ENCODE peak calls at places on chromosomes 3 and 15, in eight cellular contexts. X, Y, F, M, L, J, Q and T are unnamed samples. For H3K4me1, the result is how much of the 10 kb centered on the place peaks cover.

GRCh38 chr15:60370804-60371700 is 26.7 kb downstream of the ANXA2 start:
- DNase-seq in M (peak), L (peak), Q (no peak), Y (peak), X (peak), J (peak), F (no peak), T (peak)

GRCh38 chr3:149657796-149658443 is at the start of gene WWTR1:
- DNase-seq in X (peak), Q (peak), L (peak), F (peak), J (peak), Y (peak), M (peak), T (peak)

GRCh38 chr3:63763156-63763555 is 55.9 kb upstream of the C3orf49 start:
- DNase-seq in L (no peak), Q (no peak), X (no peak), M (no peak), J (no peak), F (no peak), Y (no peak), T (no peak)

GRCh38 chr3:121916189-121916588 is 22.0 kb downstream of the SLC15A2 start:
- DNase-seq in Q (no peak), F (no peak), M (no peak), J (no peak), Y (no peak), L (no peak), X (no peak), T (no peak)

GRCh38 chr3:171470714-171471227 is 10.6 kb upstream of the TNIK start:
- DNase-seq in J (no peak), L (no peak), Q (no peak), M (no peak), X (no peak), F (no peak), Y (no peak), T (no peak)

GRCh38 chr15:51004103-51004536 is 90.6 kb downstream of the TNFAIP8L3 start:
- DNase-seq in J (peak), L (no peak), M (no peak), F (no peak), Q (no peak), X (peak), Y (no peak), T (no peak)

GRCh38 chr15:80891006-80891405 is 98.6 kb downstream of the MESD start:
- DNase-seq in L (no peak), F (no peak), Q (no peak), J (no peak), M (no peak), X (no peak), Y (no peak), T (no peak)

GRCh38 chr15:40618023-40618422 is 24.0 kb downstream of the KNL1 start:
- DNase-seq in J (no peak), X (no peak), Q (no peak), M (no peak), F (no peak), Y (no peak), L (no peak), T (no peak)

GRCh38 chr3:152557302-152557999 is 277.5 kb upstream of the P2RY1 start:
- DNase-seq in F (no peak), Y (no peak), J (no peak), M (no peak), L (no peak), X (no peak), Q (no peak), T (no peak)

GRCh38 chr3:170180107-170180951 is 1.2 kb downstream of the PHC3 start:
- DNase-seq in Y (no peak), J (peak), Q (no peak), L (no peak), M (no peak), X (peak), F (no peak), T (peak)

GRCh38 chr3:167350245-167350862 is 29.7 kb downstream of the ZBBX start:
- DNase-seq in L (no peak), Q (no peak), M (no peak), J (peak), F (no peak), X (no peak), Y (no peak), T (no peak)

GRCh38 chr15:90091156-90091931 is 10.9 kb downstream of the IDH2 start:
- DNase-seq in J (no peak), M (no peak), Y (no peak), F (no peak), Q (no peak), X (no peak), L (no peak), T (no peak)

GRCh38 chr15:70447511-70447910 is 315.8 kb downstream of the UACA start:
- DNase-seq in Y (no peak), J (no peak), Q (no peak), L (no peak), F (no peak), M (no peak), X (no peak), T (no peak)

GRCh38 chr15:64897345-64897985 is 14.2 kb upstream of the ANKDD1A start:
- DNase-seq in J (peak), F (no peak), Y (peak), L (peak), Q (peak), M (peak), X (peak), T (peak)

GRCh38 chr15:75200391-75200764 is 1.3 kb upstream of the C15orf39 start:
- DNase-seq in X (no peak), Y (no peak), L (no peak), J (no peak), F (no peak), M (no peak), Q (no peak), T (no peak)

GRCh38 chr3:151169700-151170224 is 33.3 kb downstream of the GPR171 start:
- DNase-seq in Q (peak), X (no peak), J (no peak), Y (peak), F (no peak), L (no peak), M (peak), T (peak)

GRCh38 chr3:155252535-155252934 is 40.9 kb downstream of the STRIT1 start:
- DNase-seq in X (peak), J (no peak), Q (no peak), L (no peak), F (no peak), M (no peak), Y (no peak), T (no peak)

GRCh38 chr3:78516437-78516836 is 1251.4 kb downstream of the ROBO1 start:
- DNase-seq in J (no peak), X (no peak), L (no peak), F (no peak), M (no peak), Y (no peak), Q (no peak), T (no peak)

GRCh38 chr3:14849831-14850230 is 31.1 kb downstream of the FGD5 start:
- DNase-seq in F (no peak), X (no peak), Q (no peak), Y (peak), L (no peak), M (no peak), J (no peak), T (no peak)

GRCh38 chr3:174216948-174217718 is 642.0 kb upstream of the NAALADL2 start:
- DNase-seq in L (no peak), Y (no peak), X (no peak), J (no peak), M (no peak), Q (no peak), F (no peak), T (no peak)
- H3K4me1 ChIP-seq in L (under half), Y (under half), X (under half), J (under half), M (under half), Q (under half), F (under half), T (under half)

GRCh38 chr3:57788624-57789018 is 32.5 kb downstream of the SLMAP start:
- DNase-seq in J (no peak), X (no peak), L (no peak), F (no peak), Q (no peak), Y (no peak), M (no peak), T (no peak)
- H3K27ac ChIP-seq in J (no peak), X (no peak), L (no peak), F (no peak), Q (no peak), Y (no peak), M (no peak), T (peak)

DNA sequence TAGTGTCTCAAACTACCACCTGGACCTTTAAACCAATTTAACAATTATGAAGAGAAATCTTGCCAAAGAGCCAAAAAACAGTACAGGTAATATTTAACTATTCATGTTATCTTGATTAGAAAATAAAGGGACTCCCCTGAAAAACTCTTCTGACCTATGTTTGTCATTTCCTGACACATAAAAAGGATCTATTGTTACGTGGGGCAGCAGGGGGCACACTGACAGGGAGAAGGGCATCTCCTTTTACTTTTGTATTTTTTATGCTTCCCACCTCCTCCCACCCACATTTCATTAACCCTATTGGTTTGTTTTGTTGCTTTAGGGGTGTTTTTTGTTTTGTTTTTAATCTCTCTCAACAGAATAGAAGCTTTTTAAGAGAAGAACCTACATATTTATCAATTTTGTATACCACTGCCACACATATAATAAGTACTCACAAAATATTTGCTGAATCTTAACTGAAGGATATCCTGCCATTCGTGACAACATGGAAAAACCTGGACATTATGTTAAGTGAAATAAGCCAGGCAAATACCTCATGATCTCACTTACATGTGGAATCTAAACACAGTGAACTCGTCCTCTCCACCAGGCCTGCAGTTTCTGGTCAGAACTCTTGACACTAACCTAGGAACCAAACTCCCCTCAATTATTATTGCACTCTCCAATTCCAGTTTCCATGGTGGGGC is 17.7 kb downstream of the STAG1 start:
- DNase-seq in Y (no peak), Q (no peak), J (no peak), L (no peak), X (no peak), F (no peak), M (no peak), T (no peak)
- TF ChIP-seq CTCF in Y (no peak), Q (no peak), J (no peak), L (no peak), X (no peak), F (no peak), M (no peak), T (no peak)

GRCh38 chr15:77604973-77605372 is 27.7 kb downstream of the LINGO1 start:
- DNase-seq in X (no peak), F (no peak), J (no peak), Y (no peak), Q (no peak), L (no peak), M (no peak), T (no peak)

GRCh38 chr15:77607894-77608261 is 24.8 kb downstream of the LINGO1 start:
- DNase-seq in L (no peak), Y (no peak), X (no peak), M (no peak), Q (no peak), F (no peak), J (no peak), T (no peak)

GRCh38 chr15:77605582-77605981 is 27.1 kb downstream of the LINGO1 start:
- DNase-seq in Y (no peak), F (no peak), X (no peak), L (no peak), M (no peak), Q (no peak), J (no peak), T (no peak)

GRCh38 chr15:77607111-77607893 is 25.4 kb downstream of the LINGO1 start:
- DNase-seq in F (no peak), L (no peak), J (no peak), M (no peak), Q (no peak), Y (peak), X (peak), T (no peak)

DNA sequence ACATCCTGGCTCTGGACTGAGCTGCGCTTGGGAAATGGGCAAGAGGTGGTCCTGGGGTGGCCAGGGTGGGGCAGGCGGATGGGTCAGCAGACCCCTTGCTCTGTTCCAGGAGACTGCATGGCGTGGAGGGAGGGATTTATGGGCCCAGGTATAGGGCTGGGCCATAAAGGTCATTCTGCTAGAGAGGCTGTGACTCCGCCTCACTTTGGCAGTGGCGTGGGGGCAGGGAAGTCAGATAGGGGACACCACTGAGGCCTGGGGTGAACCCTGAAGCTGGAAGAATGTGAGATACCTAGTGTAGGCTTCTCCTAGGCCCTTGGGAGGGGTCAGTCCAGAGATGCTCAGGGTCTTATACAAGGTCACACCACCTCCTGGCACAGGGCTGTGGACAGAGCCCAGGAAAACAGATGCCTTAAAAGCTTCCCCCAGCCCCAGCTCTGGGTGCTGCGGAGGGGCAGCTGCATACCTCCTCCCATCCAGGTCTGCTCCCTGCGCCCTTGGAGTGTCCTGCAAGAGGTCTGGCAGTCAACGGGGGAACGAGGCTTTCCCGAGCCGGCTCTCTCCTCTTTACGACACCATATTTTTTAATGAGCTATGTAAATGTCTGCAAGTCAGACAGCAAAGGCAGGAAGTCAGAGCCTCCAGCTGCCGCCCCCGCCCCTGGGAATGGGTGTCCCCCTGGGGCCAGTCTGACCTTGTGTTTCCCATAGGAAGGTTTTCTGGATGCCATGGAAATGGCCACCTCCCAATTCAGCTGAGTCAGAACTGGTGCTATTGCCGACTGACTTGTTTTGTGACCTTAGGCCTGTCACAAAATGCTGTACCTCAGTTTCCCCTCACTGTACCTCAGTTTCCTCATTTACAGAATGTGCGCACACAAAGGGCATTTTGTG is 26.3 kb downstream of the LINGO1 start:
- DNase-seq in Q (no peak), L (no peak), M (no peak), F (no peak), Y (peak), X (peak), J (no peak), T (no peak)
- H3K4me1 ChIP-seq in Q (under half), L (under half), M (under half), F (under half), Y (under half), X (under half), J (under half), T (under half)

GRCh38 chr3:194120789-194121770 is 14.9 kb upstream of the HES1 start:
- DNase-seq in X (no peak), M (no peak), F (no peak), Q (no peak), L (no peak), J (no peak), Y (no peak), T (no peak)
- H3K27ac ChIP-seq in X (no peak), M (no peak), F (no peak), Q (no peak), L (no peak), J (no peak), Y (no peak), T (no peak)

GRCh38 chr3:112143251-112143650 is 10.2 kb upstream of the GCSAM start:
- DNase-seq in L (no peak), M (no peak), Y (no peak), F (no peak), J (no peak), Q (no peak), X (no peak), T (no peak)
- TF ChIP-seq CTCF in L (no peak), M (no peak), Y (no peak), F (no peak), J (no peak), Q (no peak), X (no peak), T (no peak)

GRCh38 chr3:69097407-69098086 is 12.8 kb downstream of the ARL6IP5 start:
- DNase-seq in L (no peak), F (no peak), J (no peak), X (no peak), Y (no peak), Q (no peak), M (no peak), T (no peak)

GRCh38 chr3:69095636-69096035 is 10.9 kb downstream of the ARL6IP5 start:
- DNase-seq in Y (no peak), J (no peak), L (no peak), F (no peak), X (no peak), M (no peak), Q (no peak), T (no peak)

GRCh38 chr3:69099576-69099975 is 14.8 kb downstream of the ARL6IP5 start:
- DNase-seq in F (no peak), M (no peak), J (no peak), X (no peak), L (no peak), Y (no peak), Q (no peak), T (no peak)

GRCh38 chr3:69094467-69095205 is 9.9 kb downstream of the ARL6IP5 start:
- DNase-seq in F (no peak), M (no peak), L (no peak), Y (no peak), J (no peak), Q (no peak), X (peak), T (no peak)

GRCh38 chr3:69096299-69096698 is 11.6 kb downstream of the ARL6IP5 start:
- DNase-seq in Y (no peak), M (no peak), X (no peak), L (no peak), Q (no peak), J (no peak), F (no peak), T (no peak)
- H3K4me1 ChIP-seq in Y (half or more), M (under half), X (under half), L (under half), Q (half or more), J (under half), F (half or more), T (half or more)